ENCODE peak calls at places on chromosomes 6 and 20, in seven cellular contexts. L is CD4-positive, CD25-positive, alpha-beta regulatory T cell; K is endodermal cell; Z is hepatocyte; P is adrenal gland; U is BJ; J is heart right ventricle. C is an unnamed sample.

GRCh38 chr6:106476326-106477105 is 116.0 kb downstream of the CRYBG1 start:
- DNase-seq in L (no peak), Z (no peak), P (no peak), J (no peak), U (no peak), K (no peak), C (peak)

GRCh38 chr6:81304486-81304885 is 448.0 kb downstream of the TENT5A start:
- DNase-seq in P (no peak), Z (no peak), K (no peak), U (no peak), L (no peak), J (no peak), C (no peak)

GRCh38 chr6:108966855-108967755 is 118.9 kb downstream of the ARMC2 start:
- DNase-seq in J (peak), K (peak), Z (peak), P (no peak), U (no peak), L (no peak), C (peak)

GRCh38 chr6:105207524-105208269 is 27.9 kb upstream of the POPDC3 start:
- DNase-seq in P (no peak), K (no peak), U (no peak), L (no peak), J (no peak), Z (no peak), C (no peak)

GRCh38 chr6:153537422-153537821 is 406.3 kb upstream of the RGS17 start:
- DNase-seq in L (no peak), Z (no peak), P (no peak), J (no peak), U (peak), K (no peak), C (no peak)

GRCh38 chr6:135850882-135851281 is 619 bp upstream of the PDE7B start:
- DNase-seq in J (no peak), K (no peak), P (no peak), U (no peak), L (no peak), Z (no peak), C (no peak)

GRCh38 chr6:39867592-39867991 is 66.7 kb downstream of the MOCS1 start:
- DNase-seq in K (peak), U (no peak), L (no peak), Z (no peak), P (no peak), J (no peak), C (no peak)

GRCh38 chr20:44646641-44647274 is 4.7 kb downstream of the ADA start:
- DNase-seq in Z (no peak), U (no peak), J (no peak), L (no peak), K (no peak), P (no peak), C (no peak)

GRCh38 chr20:58048096-58048702 is 180.3 kb downstream of the ANKRD60 start:
- DNase-seq in Z (peak), K (peak), P (no peak), U (no peak), J (no peak), L (no peak), C (peak)

GRCh38 chr6:119129148-119129967 is 50.9 kb upstream of the FAM184A start:
- DNase-seq in L (peak), Z (peak), P (peak), K (peak), U (no peak), J (no peak), C (peak)

GRCh38 chr20:23622839-23623343 is 14.9 kb downstream of the CST3 start:
- DNase-seq in U (peak), L (no peak), J (peak), Z (peak), K (peak), P (peak), C (no peak)

GRCh38 chr20:371755-372542 is 8.6 kb upstream of the TRIB3 start:
- DNase-seq in Z (peak), K (no peak), P (peak), J (peak), L (no peak), U (peak), C (peak)

GRCh38 chr20:11721411-11721810 is 196.3 kb upstream of the BTBD3 start:
- DNase-seq in P (no peak), J (no peak), U (no peak), Z (no peak), K (no peak), L (no peak), C (no peak)

GRCh38 chr20:48107560-48107959 is 322.3 kb upstream of the SULF2 start:
- DNase-seq in Z (no peak), P (peak), K (no peak), L (no peak), U (no peak), J (no peak), C (peak)

DNA sequence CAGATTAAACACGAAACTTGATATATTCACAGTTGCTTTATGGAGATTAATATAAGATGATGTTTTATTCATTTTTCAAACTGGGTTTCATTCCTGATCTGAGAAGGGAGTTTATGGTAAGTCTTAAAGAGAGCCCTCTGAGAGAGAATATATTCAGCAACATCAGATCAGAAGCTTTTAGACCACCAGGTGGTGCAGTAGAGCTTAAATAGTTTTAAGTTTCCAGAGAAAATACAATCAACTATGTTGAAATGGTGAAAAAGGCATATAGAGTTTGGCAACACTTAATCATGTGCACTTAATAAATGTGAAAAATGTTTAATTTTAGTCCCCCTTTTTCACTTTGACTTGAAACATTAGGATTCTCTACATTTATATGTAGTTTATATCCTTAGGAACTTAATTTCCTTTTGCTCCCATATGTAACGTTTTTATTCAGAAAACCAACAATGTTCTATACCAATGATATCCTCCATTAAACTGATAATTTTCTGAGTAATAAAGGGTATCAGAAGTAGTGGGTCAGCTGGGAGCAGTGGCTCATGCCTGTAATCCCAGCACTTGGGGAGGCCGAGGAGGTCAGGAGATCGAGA is 86.3 kb upstream of the CLDN20 start:
- DNase-seq in Z (peak), J (no peak), K (peak), L (peak), P (peak), U (no peak), C (no peak)
- H3K4me3 ChIP-seq in Z (no peak), J (no peak), K (no peak), L (no peak), P (no peak), U (no peak), C (no peak)

GRCh38 chr6:43774776-43775583 is 5.0 kb downstream of the VEGFA start:
- DNase-seq in Z (peak), L (peak), P (peak), K (peak), J (peak), U (no peak), C (no peak)

GRCh38 chr6:43778131-43778857 is 8.3 kb downstream of the VEGFA start:
- DNase-seq in P (peak), Z (no peak), J (no peak), U (no peak), L (no peak), K (no peak), C (no peak)

GRCh38 chr6:43778976-43779863 is 9.2 kb downstream of the VEGFA start:
- DNase-seq in U (no peak), Z (no peak), J (no peak), P (peak), K (no peak), L (no peak), C (no peak)

GRCh38 chr6:43776115-43776798 is 6.2 kb downstream of the VEGFA start:
- DNase-seq in K (no peak), J (no peak), P (peak), L (no peak), Z (no peak), U (no peak), C (no peak)

DNA sequence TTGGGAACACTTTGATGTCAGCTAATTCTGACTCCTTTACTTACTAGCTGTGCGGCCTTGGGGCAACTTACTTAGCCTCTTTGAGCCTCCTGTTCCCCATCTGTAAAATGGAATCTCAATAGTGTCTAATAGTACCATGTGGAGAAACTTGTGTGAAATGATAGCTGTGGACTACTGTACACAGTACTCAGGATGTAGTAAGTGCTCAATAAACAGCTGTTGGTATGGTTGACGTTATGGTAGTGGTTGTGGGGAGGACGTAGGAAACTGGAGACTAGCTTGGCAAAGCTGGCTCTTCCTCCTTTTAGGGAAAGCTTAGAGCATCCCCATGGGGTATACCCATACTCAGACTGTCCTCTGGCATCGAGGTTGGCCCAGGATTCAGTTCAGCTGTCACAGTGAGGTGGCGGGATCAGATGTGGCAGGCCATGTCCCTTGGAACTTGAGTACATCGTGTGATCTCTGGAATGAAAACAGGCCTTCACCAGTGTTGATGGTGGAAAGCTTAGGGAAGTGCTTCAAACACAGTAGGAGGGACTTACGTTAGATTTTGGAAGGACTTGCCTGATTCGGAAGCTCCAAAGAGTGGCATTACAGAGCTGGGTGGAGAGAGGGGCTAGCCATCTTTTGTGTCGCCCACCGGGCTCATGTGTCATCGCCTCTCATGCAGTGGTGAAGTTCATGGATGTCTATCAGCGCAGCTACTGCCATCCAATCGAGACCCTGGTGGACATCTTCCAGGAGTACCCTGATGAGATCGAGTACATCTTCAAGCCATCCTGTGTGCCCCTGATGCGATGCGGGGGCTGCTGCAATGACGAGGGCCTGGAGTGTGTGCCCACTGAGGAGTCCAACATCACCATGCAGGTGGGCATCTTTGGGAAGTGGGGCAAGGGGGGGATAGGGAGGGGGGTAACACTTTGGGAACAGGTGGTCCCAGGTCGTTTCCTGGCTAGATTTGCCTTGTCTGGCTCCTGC is 7.1 kb downstream of the VEGFA start:
- DNase-seq in J (no peak), P (no peak), L (no peak), K (no peak), U (no peak), Z (no peak), C (no peak)
- H3K4me3 ChIP-seq in J (no peak), P (no peak), L (no peak), K (no peak), U (no peak), Z (no peak), C (no peak)

GRCh38 chr20:49642808-49643207 is 70.9 kb downstream of the B4GALT5 start:
- DNase-seq in J (no peak), Z (no peak), K (no peak), P (no peak), L (no peak), U (no peak), C (no peak)

GRCh38 chr20:49646528-49646927 is 67.2 kb downstream of the B4GALT5 start:
- DNase-seq in J (no peak), L (no peak), K (no peak), P (no peak), U (no peak), Z (no peak), C (no peak)

GRCh38 chr20:49647509-49647908 is 66.2 kb downstream of the B4GALT5 start:
- DNase-seq in L (no peak), Z (no peak), U (peak), K (no peak), J (no peak), P (no peak), C (no peak)

GRCh38 chr20:49646126-49646525 is 67.6 kb downstream of the B4GALT5 start:
- DNase-seq in L (no peak), J (no peak), U (peak), K (no peak), Z (no peak), P (no peak), C (no peak)

GRCh38 chr20:49644980-49645565 is 68.6 kb downstream of the B4GALT5 start:
- DNase-seq in U (no peak), J (no peak), K (no peak), P (no peak), Z (no peak), L (no peak), C (no peak)
- H3K4me3 ChIP-seq in U (no peak), J (no peak), K (no peak), P (no peak), Z (no peak), L (no peak), C (no peak)

DNA sequence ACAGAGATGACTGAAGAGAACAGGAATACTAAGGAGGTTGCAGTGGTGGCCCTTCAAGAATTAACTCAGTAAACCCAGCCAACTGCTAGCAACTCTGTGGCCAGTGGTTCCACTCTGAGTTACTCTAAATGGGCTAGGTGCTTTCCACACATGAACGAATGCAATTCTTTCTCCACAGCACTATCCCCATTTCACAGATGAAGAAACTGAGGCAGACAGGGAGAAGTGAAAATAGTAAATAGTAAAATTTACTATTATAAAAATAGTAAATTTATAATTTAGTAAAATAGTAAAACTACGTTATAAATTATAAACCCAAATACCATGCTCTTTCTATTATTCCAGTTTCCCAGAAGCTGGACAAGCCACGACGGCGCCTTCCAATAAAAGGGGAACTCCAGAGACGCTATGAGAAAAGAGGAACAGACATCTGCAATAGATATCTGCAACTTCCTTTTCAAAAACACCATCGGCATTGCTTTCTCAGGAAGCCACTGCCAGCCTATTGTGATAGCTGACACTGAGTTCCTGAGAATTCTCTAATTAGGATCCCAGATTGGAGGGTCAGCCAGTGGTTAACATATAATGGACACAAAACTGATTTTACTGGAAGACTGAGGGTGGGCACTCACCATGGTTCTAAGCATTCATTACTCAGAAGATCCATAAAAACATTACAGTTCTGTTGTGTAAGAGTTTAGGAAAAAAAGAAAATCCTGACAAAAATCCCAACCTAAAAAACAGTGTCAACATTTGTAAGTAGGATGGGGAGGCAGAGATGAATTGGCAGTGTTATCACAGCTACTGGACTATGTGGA is 16.2 kb downstream of the FKBP1A start:
- DNase-seq in U (no peak), Z (no peak), K (peak), L (no peak), J (no peak), P (no peak), C (no peak)
- H3K4me3 ChIP-seq in U (no peak), Z (no peak), K (no peak), L (peak), J (peak), P (no peak), C (no peak)

DNA sequence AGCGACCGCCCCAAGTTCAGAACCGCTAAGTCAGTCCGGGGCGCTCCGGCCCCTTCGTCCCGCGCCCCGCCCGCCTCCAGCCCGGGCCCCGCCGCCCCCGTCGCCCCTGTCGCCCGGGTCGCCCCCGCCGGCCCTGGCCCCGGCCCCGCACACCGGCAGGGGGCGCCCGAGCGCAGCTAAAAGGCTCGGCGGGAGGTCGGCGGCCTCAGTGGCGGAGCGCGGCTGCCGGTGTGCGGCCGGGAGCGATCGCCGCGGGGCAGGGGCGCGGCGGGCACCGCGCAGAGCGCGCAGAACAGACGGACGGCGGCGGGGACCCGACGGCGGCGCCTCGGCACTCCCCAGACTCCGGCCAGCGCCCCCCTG is at the start of gene FNDC1:
- DNase-seq in Z (peak), L (peak), K (peak), U (no peak), P (peak), J (peak), C (no peak)
- H3K4me3 ChIP-seq in Z (peak), L (no peak), K (peak), U (peak), P (no peak), J (peak), C (peak)

GRCh38 chr6:68633654-68634502 is 1.2 kb upstream of the ADGRB3 start:
- DNase-seq in K (no peak), P (no peak), J (no peak), L (no peak), U (no peak), Z (no peak), C (no peak)
- H3K4me3 ChIP-seq in K (peak), P (no peak), J (peak), L (no peak), U (peak), Z (peak), C (peak)

DNA sequence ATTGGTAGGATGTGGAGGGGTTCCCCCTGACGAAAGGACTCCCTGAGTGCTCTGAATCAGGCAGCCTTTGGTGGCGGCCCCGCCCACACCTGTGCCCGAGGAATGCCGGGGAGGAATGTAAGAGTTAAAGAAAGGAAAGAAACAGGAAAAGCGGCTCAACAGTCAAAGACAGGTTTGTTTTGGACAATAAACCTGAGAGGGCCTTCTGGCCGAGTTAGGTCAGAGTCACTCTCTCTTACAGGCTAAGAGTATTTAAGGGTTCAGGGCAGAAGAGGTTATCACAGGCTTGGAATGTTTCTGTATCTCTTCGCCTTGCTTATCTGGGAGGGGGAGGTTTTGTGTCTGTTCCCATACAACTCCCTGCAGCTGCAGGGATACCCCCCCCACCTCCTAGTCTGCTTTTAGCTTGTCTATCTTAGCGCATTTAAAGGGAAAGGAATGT is 32.9 kb downstream of the DYNLT1 start:
- DNase-seq in Z (peak), J (no peak), K (peak), P (no peak), U (no peak), L (no peak), C (no peak)
- H3K4me3 ChIP-seq in Z (no peak), J (no peak), K (peak), P (no peak), U (no peak), L (no peak), C (no peak)

GRCh38 chr6:167796668-167797031 is 30.1 kb upstream of the AFDN start:
- DNase-seq in K (no peak), J (no peak), U (no peak), P (no peak), Z (no peak), L (no peak), C (no peak)
- H3K4me3 ChIP-seq in K (no peak), J (peak), U (no peak), P (no peak), Z (no peak), L (no peak), C (no peak)

C was measured in retinal pigment epithelial cell.